ENCODE peak calls at places on chromosome 1, in five cellular contexts. Y is esophagus muscularis mucosa, D is GM23338, A is prostate gland, L is spleen. T is an unnamed sample.

GRCh38 chr1:172895050-172895460 is 155.7 kb downstream of the TNFSF18 start:
- DNase-seq in Y (no peak), D (peak; percentile 14), A (no peak), L (no peak), T (no peak)

GRCh38 chr1:13487143-13487868 is 26.5 kb downstream of the LRRC38 start:
- DNase-seq in Y (no peak), D (no peak), A (no peak), L (no peak), T (no peak)

GRCh38 chr1:192588546-192588945 is 13.0 kb downstream of the RGS1 start:
- DNase-seq in Y (no peak), D (no peak), A (no peak), L (no peak), T (no peak)

GRCh38 chr1:77290576-77290975 is 8.8 kb downstream of the AK5 start:
- DNase-seq in Y (no peak), D (no peak), A (no peak), L (no peak), T (no peak)

GRCh38 chr1:77686784-77687518 is 4.5 kb upstream of the ZZZ3 start:
- DNase-seq in Y (no peak), D (peak; percentile 85), A (no peak), L (peak; percentile 75), T (no peak)

GRCh38 chr1:183632964-183633363 is 2.6 kb downstream of the ARPC5 start:
- DNase-seq in Y (no peak), D (no peak), A (no peak), L (no peak), T (no peak)

GRCh38 chr1:29383972-29384371 is 147.7 kb downstream of the PTPRU start:
- DNase-seq in Y (no peak), D (no peak), A (no peak), L (no peak), T (no peak)

GRCh38 chr1:226772456-226773139 is 33.5 kb upstream of the ITPKB start:
- DNase-seq in Y (no peak), D (no peak), A (no peak), L (no peak), T (no peak)

GRCh38 chr1:52629021-52629643 is 3.8 kb upstream of the SHISAL2A start:
- DNase-seq in Y (no peak), D (peak; percentile 54), A (no peak), L (no peak), T (no peak)

GRCh38 chr1:112057736-112058135 is 68.3 kb upstream of the KCND3 start:
- DNase-seq in Y (no peak), D (no peak), A (no peak), L (no peak), T (no peak)

GRCh38 chr1:183227963-183228649 is 42.0 kb downstream of the LAMC2 start:
- DNase-seq in Y (no peak), D (peak; percentile 89), A (no peak), L (no peak), T (no peak)

GRCh38 chr1:116881879-116882520 is 27.7 kb upstream of the PTGFRN start:
- DNase-seq in Y (no peak), D (peak; percentile 81), A (no peak), L (no peak), T (no peak)

GRCh38 chr1:3067671-3068399 is 1.2 kb upstream of the PRDM16 start:
- DNase-seq in Y (no peak), D (peak; percentile 53), A (no peak), L (peak; percentile 55), T (no peak)

GRCh38 chr1:3068400-3069361 is at the start of gene PRDM16:
- DNase-seq in Y (no peak), D (peak; percentile 78), A (peak; percentile 57), L (peak; percentile 29), T (no peak)

GRCh38 chr1:3070304-3070653 is 1.3 kb downstream of the PRDM16 start:
- DNase-seq in Y (no peak), D (no peak), A (no peak), L (no peak), T (no peak)

GRCh38 chr1:3070654-3071506 is 1.9 kb downstream of the PRDM16 start:
- DNase-seq in Y (no peak), D (peak; percentile 62), A (no peak), L (peak; percentile 62), T (no peak)

GRCh38 chr1:3069491-3070303 is 694 bp downstream of the PRDM16 start:
- DNase-seq in Y (no peak), D (peak; percentile 68), A (peak; percentile 49), L (peak; percentile 67), T (no peak)
- TF ChIP-seq CTCF in Y (peak; percentile 21), D (no peak), A (no peak), L (no peak), T (no peak)

GRCh38 chr1:6472391-6472790 is 6.4 kb upstream of the TNFRSF25 start:
- DNase-seq in Y (no peak), D (no peak), A (no peak), L (no peak), T (no peak)

GRCh38 chr1:6470132-6471085 is 4.4 kb upstream of the TNFRSF25 start:
- DNase-seq in Y (no peak), D (peak; percentile 75), A (no peak), L (no peak), T (no peak)

GRCh38 chr1:6473156-6473555 is 7.2 kb upstream of the TNFRSF25 start:
- DNase-seq in Y (no peak), D (no peak), A (no peak), L (no peak), T (no peak)

GRCh38 chr1:6471086-6471841 is 5.3 kb upstream of the TNFRSF25 start:
- DNase-seq in Y (no peak), D (peak; percentile 87), A (no peak), L (no peak), T (no peak)

GRCh38 chr1:6471969-6472368 is 6.0 kb upstream of the TNFRSF25 start:
- DNase-seq in Y (no peak), D (no peak), A (peak; percentile 35), L (no peak), T (no peak)
- TF ChIP-seq POLR2AphosphoS5 in Y (no peak), D (no peak), A (peak; percentile 30), L (no peak), T (peak; percentile 37)

GRCh38 chr1:48823161-48823560 is 46.5 kb upstream of the BEND5 start:
- DNase-seq in Y (no peak), D (no peak), A (no peak), L (no peak), T (no peak)

GRCh38 chr1:48817505-48818114 is 40.9 kb upstream of the BEND5 start:
- DNase-seq in Y (no peak), D (peak; percentile 83), A (peak; percentile 55), L (peak; percentile 84), T (no peak)
- TF ChIP-seq CTCF in Y (peak; percentile 57), D (peak; percentile 81), A (peak; percentile 72), L (peak; percentile 63), T (no peak)

DNA sequence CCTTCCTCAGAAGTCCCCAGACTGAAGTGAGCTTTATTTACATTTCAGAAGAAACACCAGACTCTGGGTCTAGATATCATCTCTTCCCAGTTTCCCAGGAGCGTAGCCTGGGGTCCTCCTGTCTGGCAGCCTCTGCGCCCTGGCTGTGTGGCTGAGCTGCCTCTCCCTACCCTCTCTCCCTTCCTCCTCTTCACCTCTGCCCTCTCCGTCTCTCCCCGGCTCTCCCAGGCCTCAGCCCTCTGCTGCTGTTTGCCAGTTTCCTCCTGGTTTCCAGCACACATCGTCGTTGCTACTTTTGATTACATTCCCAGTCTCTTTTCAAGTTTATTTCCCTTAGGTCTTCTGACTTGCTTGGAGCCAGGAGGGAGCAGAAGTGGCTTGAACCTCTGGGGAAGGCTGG is 91.1 kb upstream of the DISP3 start:
- DNase-seq in Y (no peak), D (no peak), A (no peak), L (no peak), T (no peak)
- TF ChIP-seq POLR2AphosphoS5 in Y (no peak), D (no peak), A (no peak), L (no peak), T (no peak)